ENCODE peak calls at places on chromosomes 5 and 9, in seven cellular contexts. P, Z, V, O, M, E and K are unnamed samples.

GRCh38 chr9:130498298-130498917 is 53.6 kb downstream of the ASS1 start:
- DNase-seq in P (no peak), Z (no peak), V (no peak), O (no peak), M (no peak), E (no peak), K (peak; percentile 76)

GRCh38 chr9:97564291-97565175 is 63.1 kb downstream of the TMOD1 start:
- DNase-seq in P (peak; percentile 40), Z (peak; percentile 52), V (peak; percentile 78), O (no peak), M (peak; percentile 39), E (no peak), K (no peak)

GRCh38 chr5:32571128-32571527 is 14.2 kb upstream of the SUB1 start:
- DNase-seq in P (no peak), Z (no peak), V (no peak), O (no peak), M (no peak), E (no peak), K (no peak)

GRCh38 chr5:27217977-27218376 is 179.6 kb upstream of the CDH9 start:
- DNase-seq in P (no peak), Z (no peak), V (no peak), O (no peak), M (no peak), E (no peak), K (no peak)

GRCh38 chr5:118243613-118244012 is 744.7 kb downstream of the DTWD2 start:
- DNase-seq in P (no peak), Z (no peak), V (no peak), O (no peak), M (no peak), E (no peak), K (no peak)

GRCh38 chr9:123769723-123770122 is 160.2 kb downstream of the DENND1A start:
- DNase-seq in P (no peak), Z (no peak), V (no peak), O (no peak), M (no peak), E (no peak), K (no peak)

GRCh38 chr5:74194196-74194595 is 446.3 kb downstream of the ENC1 start:
- DNase-seq in P (no peak), Z (no peak), V (no peak), O (no peak), M (no peak), E (no peak), K (no peak)

GRCh38 chr9:120374817-120375216 is 205.2 kb downstream of the CDK5RAP2 start:
- DNase-seq in P (no peak), Z (no peak), V (no peak), O (no peak), M (no peak), E (no peak), K (no peak)

GRCh38 chr9:136133191-136133958 is 14.7 kb upstream of the TMEM250 start:
- DNase-seq in P (no peak), Z (peak; percentile 39), V (no peak), O (no peak), M (no peak), E (no peak), K (peak; percentile 96)

GRCh38 chr5:54212331-54212730 is 98.0 kb downstream of the ARL15 start:
- DNase-seq in P (no peak), Z (no peak), V (no peak), O (no peak), M (no peak), E (no peak), K (no peak)

GRCh38 chr9:24616858-24617257 is 71.2 kb upstream of the IZUMO3 start:
- DNase-seq in P (no peak), Z (no peak), V (no peak), O (no peak), M (no peak), E (no peak), K (no peak)

GRCh38 chr5:43042626-43043399 is 2.7 kb upstream of the ANXA2R start:
- DNase-seq in P (peak; percentile 68), Z (peak; percentile 76), V (peak; percentile 70), O (peak; percentile 68), M (peak; percentile 59), E (peak; percentile 72), K (peak; percentile 75)

GRCh38 chr9:124008855-124009834 is 2.4 kb upstream of the LHX2 start:
- DNase-seq in P (no peak), Z (no peak), V (no peak), O (no peak), M (no peak), E (no peak), K (peak; percentile 86)

GRCh38 chr9:133421615-133422542 is at the start of gene ADAMTS13:
- DNase-seq in P (no peak), Z (no peak), V (peak; percentile 15), O (no peak), M (no peak), E (no peak), K (peak; percentile 82)

GRCh38 chr5:52897238-52897614 is 91.9 kb upstream of the ITGA2 start:
- DNase-seq in P (no peak), Z (no peak), V (no peak), O (no peak), M (no peak), E (no peak), K (no peak)

GRCh38 chr9:112091805-112092204 is 83.3 kb downstream of the SUSD1 start:
- DNase-seq in P (no peak), Z (peak; percentile 47), V (peak; percentile 36), O (no peak), M (no peak), E (no peak), K (no peak)

GRCh38 chr5:3024126-3024525 is 272.6 kb upstream of the IRX2 start:
- DNase-seq in P (no peak), Z (no peak), V (no peak), O (no peak), M (no peak), E (no peak), K (no peak)

GRCh38 chr5:67353500-67353931 is 156.9 kb upstream of the CD180 start:
- DNase-seq in P (no peak), Z (peak; percentile 47), V (no peak), O (no peak), M (no peak), E (no peak), K (no peak)

GRCh38 chr5:180401236-180401907 is 48.2 kb upstream of the GFPT2 start:
- DNase-seq in P (no peak), Z (no peak), V (no peak), O (no peak), M (no peak), E (no peak), K (no peak)

GRCh38 chr5:73814234-73814846 is 188.3 kb downstream of the ARHGEF28 start:
- DNase-seq in P (no peak), Z (no peak), V (no peak), O (no peak), M (no peak), E (no peak), K (no peak)

GRCh38 chr5:58984009-58984525 is 401.2 kb downstream of the RAB3C start:
- DNase-seq in P (no peak), Z (no peak), V (no peak), O (no peak), M (no peak), E (no peak), K (no peak)

GRCh38 chr9:89445135-89445797 is 52.6 kb downstream of the SEMA4D start:
- DNase-seq in P (no peak), Z (no peak), V (no peak), O (no peak), M (no peak), E (no peak), K (no peak)

GRCh38 chr5:164048527-164048926 is 543.1 kb downstream of the MAT2B start:
- DNase-seq in P (no peak), Z (peak; percentile 62), V (peak; percentile 44), O (no peak), M (no peak), E (no peak), K (no peak)
- TF ChIP-seq CTCF in P (no peak), Z (peak; percentile 39), V (peak; percentile 54), O (no peak), M (peak; percentile 14), E (no peak), K (peak; percentile 62)

DNA sequence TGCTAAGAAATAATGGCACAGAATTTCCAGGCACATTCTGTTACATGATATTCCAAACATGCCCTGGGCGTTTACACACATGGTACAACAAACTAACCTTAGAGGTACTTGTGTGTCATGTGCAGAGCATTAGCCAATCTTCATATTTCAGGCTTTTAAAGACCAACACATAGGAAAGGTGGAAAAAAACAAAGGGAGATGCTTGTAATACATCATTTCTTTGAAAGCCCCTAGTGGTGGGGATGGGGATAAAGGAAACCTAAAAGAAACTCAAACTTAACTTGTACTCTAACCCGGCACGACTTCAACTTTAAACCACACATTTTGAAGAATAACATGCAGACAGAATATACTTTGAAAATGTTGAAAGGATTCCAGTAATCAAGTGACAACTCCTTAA is 133.6 kb downstream of the PTPRD start:
- DNase-seq in P (no peak), Z (no peak), V (no peak), O (no peak), M (no peak), E (no peak), K (no peak)
- H3K9me3 ChIP-seq in P (no peaks in the 10 kb centered on the region), Z (no peaks in the 10 kb centered on the region), V (peaks cover 1% of the 10 kb centered on the region), O (no peaks in the 10 kb centered on the region), M (peaks cover 6% of the 10 kb centered on the region), E (no peaks in the 10 kb centered on the region), K (no peaks in the 10 kb centered on the region)

GRCh38 chr9:14768561-14769234 is 46.2 kb upstream of the CER1 start:
- DNase-seq in P (no peak), Z (peak; percentile 76), V (peak; percentile 51), O (no peak), M (no peak), E (no peak), K (no peak)
- TF ChIP-seq CTCF in P (peak; percentile 76), Z (peak; percentile 67), V (peak; percentile 72), O (peak; percentile 78), M (peak; percentile 54), E (peak; percentile 72), K (peak; percentile 65)

GRCh38 chr5:141155540-141156374 is 5.9 kb downstream of the PCDHB6 start:
- DNase-seq in P (no peak), Z (no peak), V (no peak), O (no peak), M (no peak), E (no peak), K (peak; percentile 80)

GRCh38 chr5:141149812-141150211 is at the start of gene PCDHB6:
- DNase-seq in P (no peak), Z (peak; percentile 2), V (peak; percentile 3), O (no peak), M (no peak), E (no peak), K (no peak)

GRCh38 chr5:141150993-141151325 is 1.1 kb downstream of the PCDHB6 start:
- DNase-seq in P (no peak), Z (no peak), V (no peak), O (no peak), M (no peak), E (no peak), K (no peak)

DNA sequence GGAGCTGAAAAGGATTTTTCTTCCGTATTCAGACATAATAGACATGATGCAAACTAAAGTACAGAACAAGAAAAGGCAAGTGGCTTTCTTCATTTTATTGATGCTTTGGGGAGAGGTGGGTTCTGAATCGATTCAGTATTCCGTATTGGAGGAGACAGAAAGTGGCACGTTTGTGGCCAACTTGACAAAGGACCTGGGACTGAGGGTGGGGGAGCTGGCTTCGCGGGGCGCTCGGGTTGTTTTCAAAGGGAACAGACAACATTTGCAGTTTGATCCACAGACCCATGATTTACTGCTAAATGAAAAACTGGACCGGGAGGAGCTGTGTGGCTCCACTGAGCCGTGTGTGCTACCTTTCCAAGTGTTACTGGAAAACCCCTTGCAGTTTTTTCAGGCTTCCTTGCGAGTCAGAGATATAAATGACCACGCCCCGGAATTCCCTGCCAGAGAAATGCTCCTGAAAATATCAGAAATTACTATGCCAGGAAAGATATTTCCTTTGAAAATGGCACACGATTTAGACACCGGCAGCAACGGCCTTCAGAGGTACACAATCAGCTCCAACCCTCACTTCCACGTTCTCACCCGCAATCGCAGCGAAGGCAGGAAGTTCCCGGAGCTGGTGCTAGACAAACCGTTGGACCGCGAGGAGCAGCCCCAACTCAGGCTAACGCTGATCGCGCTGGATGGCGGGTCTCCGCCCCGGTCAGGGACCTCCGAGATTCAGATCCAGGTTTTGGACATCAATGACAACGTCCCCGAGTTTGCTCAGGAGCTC is 547 bp downstream of the PCDHB6 start:
- DNase-seq in P (no peak), Z (no peak), V (no peak), O (no peak), M (no peak), E (no peak), K (no peak)
- H3K9me3 ChIP-seq in P (no peaks in the 10 kb centered on the region), Z (no peaks in the 10 kb centered on the region), V (peaks cover 15% of the 10 kb centered on the region), O (peaks cover 8% of the 10 kb centered on the region), M (peaks cover 64% of the 10 kb centered on the region), E (peaks cover 4% of the 10 kb centered on the region), K (no peaks in the 10 kb centered on the region)